ENCODE peak calls at places on chromosome 3, in ten cellular contexts. I is H9; D is SJCRH30; N is heart left ventricle; M is naive thymus-derived CD4-positive, alpha-beta T cell; H is CD8-positive, alpha-beta memory T cell; W is fibroblast of lung; E is left lung; X is thoracic aorta; Q is PC-9. G is an unnamed sample.
A peak's percentile ranks its signal among the peaks of the same experiment; 100 is the strongest.

GRCh38 chr3:183396662-183397391 is 31.6 kb downstream of the MCF2L2 start:
- DNase-seq in M (no peak), H (no peak), E (no peak), I (no peak), X (no peak), W (no peak), Q (no peak), D (no peak), N (no peak), G (no peak)

GRCh38 chr3:13657660-13658435 is 108.9 kb downstream of the FBLN2 start:
- DNase-seq in D (peak; percentile 65), W (no peak), H (peak; percentile 35), X (no peak), Q (peak; percentile 39), E (no peak), I (peak; percentile 76), N (peak; percentile 49), M (peak; percentile 71), G (peak; percentile 59)

GRCh38 chr3:138432576-138433240 is 1.7 kb upstream of the ESYT3 start:
- DNase-seq in Q (no peak), D (no peak), X (no peak), M (no peak), H (no peak), I (no peak), W (no peak), E (no peak), N (no peak), G (no peak)

GRCh38 chr3:184405075-184406060 is 25.5 kb downstream of the CHRD start:
- DNase-seq in Q (no peak), E (no peak), M (no peak), D (no peak), X (no peak), I (no peak), N (no peak), W (no peak), H (no peak), G (no peak)

GRCh38 chr3:82736696-82737277 is 975.3 kb upstream of the GBE1 start:
- DNase-seq in E (no peak), Q (no peak), I (peak; percentile 25), D (no peak), W (no peak), X (no peak), M (no peak), H (no peak), N (no peak), G (no peak)

GRCh38 chr3:107392549-107393165 is 15.4 kb downstream of the CCDC54 start:
- DNase-seq in W (peak; percentile 81), D (no peak), H (no peak), N (no peak), E (no peak), I (no peak), X (no peak), Q (peak; percentile 86), M (no peak), G (no peak)

GRCh38 chr3:127108796-127109195 is 84.1 kb upstream of the PRR23E start:
- DNase-seq in E (no peak), X (no peak), M (no peak), Q (no peak), N (no peak), W (no peak), D (no peak), H (no peak), I (no peak), G (no peak)

GRCh38 chr3:11248596-11248995 is 23.6 kb upstream of the ATG7 start:
- DNase-seq in E (no peak), I (no peak), Q (no peak), X (no peak), N (no peak), W (peak; percentile 37), D (no peak), M (no peak), H (no peak), G (no peak)

GRCh38 chr3:126467611-126467955 is 8.1 kb downstream of the ZXDC start:
- DNase-seq in I (no peak), D (no peak), M (no peak), X (no peak), E (no peak), W (no peak), Q (no peak), N (no peak), H (no peak), G (no peak)

GRCh38 chr3:127152676-127153505 is 40.0 kb upstream of the PRR23E start:
- DNase-seq in W (no peak), D (no peak), H (no peak), N (no peak), E (peak; percentile 12), Q (no peak), X (no peak), M (no peak), I (no peak), G (no peak)

GRCh38 chr3:112604536-112604935 is 36.4 kb downstream of the CCDC80 start:
- DNase-seq in N (no peak), Q (peak; percentile 52), M (no peak), H (no peak), X (no peak), D (peak; percentile 75), I (no peak), W (peak; percentile 91), E (no peak), G (no peak)

DNA sequence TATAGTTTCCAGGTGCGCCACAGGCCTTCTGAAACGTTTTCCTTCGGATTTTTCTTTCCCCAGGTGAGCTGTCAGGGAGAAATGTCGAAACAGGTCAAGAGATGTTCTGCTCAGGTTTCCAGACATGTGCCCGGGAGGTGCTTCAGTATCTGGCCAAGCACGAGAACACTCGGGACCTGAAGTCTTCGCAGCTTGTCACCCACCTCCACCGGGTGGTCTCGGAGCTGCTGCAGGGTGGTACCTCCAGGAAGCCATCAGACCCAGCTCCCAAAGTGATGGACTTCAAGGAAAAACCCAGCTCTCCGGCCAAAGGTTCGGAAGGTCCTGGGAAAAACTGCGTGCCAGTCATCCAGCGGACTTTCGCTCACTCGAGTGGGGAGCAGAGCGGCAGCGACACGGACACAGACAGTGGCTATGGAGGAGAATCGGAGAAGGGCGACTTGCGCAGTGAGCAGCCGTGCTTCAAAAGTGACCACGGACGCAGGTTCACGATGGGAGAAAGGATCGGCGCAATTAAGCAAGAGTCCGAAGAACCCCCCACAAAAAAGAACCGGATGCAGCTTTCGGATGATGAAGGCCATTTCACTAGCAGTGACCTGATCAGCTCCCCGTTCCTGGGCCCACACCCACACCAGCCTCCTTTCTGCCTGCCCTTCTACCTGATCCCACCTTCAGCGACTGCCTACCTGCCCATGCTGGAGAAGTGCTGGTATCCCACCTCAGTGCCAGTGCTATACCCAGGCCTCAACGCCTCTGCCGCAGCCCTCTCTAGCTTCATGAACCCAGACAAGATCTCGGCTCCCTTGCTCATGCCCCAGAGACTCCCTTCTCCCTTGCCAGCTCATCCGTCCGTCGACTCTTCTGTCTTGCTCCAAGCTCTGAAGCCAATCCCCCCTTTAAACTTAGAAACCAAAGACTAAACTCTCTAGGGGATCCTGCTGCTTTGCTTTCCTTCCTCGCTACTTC is 3.8 kb downstream of the BHLHE40 start:
- DNase-seq in X (no peak), D (no peak), M (no peak), Q (no peak), E (no peak), H (no peak), W (peak; percentile 43), I (no peak), N (no peak), G (no peak)
- H3K4me1 ChIP-seq in X (peaks cover 59% of the 10 kb centered on the region), D (peaks cover 27% of the 10 kb centered on the region), M (peaks cover 56% of the 10 kb centered on the region), Q (peaks cover 48% of the 10 kb centered on the region), E (peaks cover 38% of the 10 kb centered on the region), H (peaks cover 60% of the 10 kb centered on the region), W (peaks cover 30% of the 10 kb centered on the region), I (peaks cover 6% of the 10 kb centered on the region), N (peaks cover 30% of the 10 kb centered on the region), G (peaks cover 64% of the 10 kb centered on the region)

GRCh38 chr3:16484216-16484615 is 29.3 kb downstream of the RFTN1 start:
- DNase-seq in E (no peak), W (peak; percentile 99), D (peak; percentile 27), M (no peak), X (no peak), N (no peak), Q (no peak), I (no peak), H (no peak), G (no peak)
- H3K4me1 ChIP-seq in E (peaks cover 33% of the 10 kb centered on the region), W (peaks cover 24% of the 10 kb centered on the region), D (peaks cover 31% of the 10 kb centered on the region), M (peaks cover 27% of the 10 kb centered on the region), X (peaks cover 63% of the 10 kb centered on the region), N (peaks cover 8% of the 10 kb centered on the region), Q (no peaks in the 10 kb centered on the region), I (peaks cover 16% of the 10 kb centered on the region), H (peaks cover 42% of the 10 kb centered on the region), G (peaks cover 61% of the 10 kb centered on the region)

DNA sequence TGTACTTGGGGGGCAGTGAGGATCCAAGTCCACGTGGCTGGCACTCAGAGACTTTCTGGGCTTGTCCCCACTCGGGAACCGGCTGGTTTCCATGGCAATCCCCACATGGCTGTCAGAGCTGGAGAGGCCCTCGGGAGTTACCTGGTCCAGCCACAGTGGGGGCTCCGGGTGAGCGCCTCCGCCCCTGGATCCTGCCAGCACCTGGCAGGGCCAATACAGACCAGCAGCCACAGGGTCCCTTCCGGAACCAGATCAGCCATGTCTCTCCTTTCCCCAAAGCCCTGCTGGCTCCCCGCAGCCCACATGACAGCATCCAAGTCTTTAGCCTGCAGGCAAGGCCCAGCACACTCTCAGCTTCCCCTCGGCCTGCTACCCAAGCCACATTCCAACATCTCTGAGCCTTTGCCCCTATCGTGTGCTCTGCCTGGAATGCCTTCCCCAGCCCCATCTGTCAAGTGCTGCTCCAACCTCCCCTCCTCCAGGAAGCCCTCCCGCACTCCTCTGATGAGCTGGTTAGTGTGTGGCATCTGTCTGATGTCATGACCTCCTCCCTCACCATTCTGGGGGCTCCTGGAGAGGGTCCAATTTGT is 8.6 kb downstream of the PLXND1 start:
- DNase-seq in M (no peak), X (no peak), D (peak; percentile 72), I (peak; percentile 66), W (peak; percentile 46), E (no peak), H (no peak), Q (no peak), N (peak; percentile 38), G (no peak)
- H3K4me1 ChIP-seq in M (peaks cover 28% of the 10 kb centered on the region), X (peaks cover 98% of the 10 kb centered on the region), D (peaks cover 23% of the 10 kb centered on the region), I (peaks cover 6% of the 10 kb centered on the region), W (peaks cover 70% of the 10 kb centered on the region), E (peaks cover 83% of the 10 kb centered on the region), H (peaks cover 23% of the 10 kb centered on the region), Q (peaks cover 4% of the 10 kb centered on the region), N (peaks cover 60% of the 10 kb centered on the region), G (peaks cover 100% of the 10 kb centered on the region)

GRCh38 chr3:44058868-44059203 is 182.8 kb upstream of the TOPAZ1 start:
- DNase-seq in N (no peak), X (no peak), H (no peak), I (no peak), E (no peak), D (no peak), Q (no peak), M (no peak), W (no peak), G (no peak)

GRCh38 chr3:44061268-44061667 is 180.4 kb upstream of the TOPAZ1 start:
- DNase-seq in E (no peak), N (no peak), D (no peak), X (no peak), H (no peak), W (no peak), M (no peak), I (no peak), Q (no peak), G (no peak)

GRCh38 chr3:44060164-44060563 is 181.5 kb upstream of the TOPAZ1 start:
- DNase-seq in X (no peak), W (no peak), H (no peak), D (no peak), M (no peak), I (no peak), E (no peak), Q (no peak), N (no peak), G (no peak)

GRCh38 chr3:44065311-44065710 is 176.4 kb upstream of the TOPAZ1 start:
- DNase-seq in E (no peak), D (no peak), H (no peak), N (peak; percentile 34), X (no peak), Q (no peak), I (no peak), M (no peak), W (no peak), G (no peak)

GRCh38 chr3:44061961-44062360 is 179.7 kb upstream of the TOPAZ1 start:
- DNase-seq in H (no peak), E (no peak), X (no peak), D (no peak), W (no peak), Q (no peak), M (no peak), I (no peak), N (no peak), G (no peak)
- H3K4me1 ChIP-seq in H (no peaks in the 10 kb centered on the region), E (no peaks in the 10 kb centered on the region), X (peaks cover 17% of the 10 kb centered on the region), D (no peaks in the 10 kb centered on the region), W (peaks cover 4% of the 10 kb centered on the region), Q (peaks cover 5% of the 10 kb centered on the region), M (no peaks in the 10 kb centered on the region), I (no peaks in the 10 kb centered on the region), N (no peaks in the 10 kb centered on the region), G (no peaks in the 10 kb centered on the region)